ENCODE peak calls at places on chromosomes 6 and 20, in five cellular contexts. One of them, this sample, is unnamed.

GRCh38 chr6:25279748-25280616 is 808 bp downstream of the CARMIL1 start:
- DNase-seq in H1: peak; percentile 87
- DNase-seq in HepG2: peak; percentile 30
- DNase-seq in GM12878: no peak
- DNase-seq in K562: peak; percentile 19
- DNase-seq in this sample: peak; percentile 78

GRCh38 chr20:41355598-41356203 is 10.9 kb downstream of the EMILIN3 start:
- DNase-seq in H1: no peak
- DNase-seq in HepG2: no peak
- DNase-seq in GM12878: no peak
- DNase-seq in K562: no peak
- DNase-seq in this sample: no peak

GRCh38 chr6:38095054-38095453 is 275.5 kb downstream of the ZFAND3 start:
- DNase-seq in H1: no peak
- DNase-seq in HepG2: peak; percentile 26
- DNase-seq in GM12878: no peak
- DNase-seq in K562: no peak
- DNase-seq in this sample: no peak

GRCh38 chr20:10385850-10386544 is 48.0 kb downstream of the MKKS start:
- DNase-seq in H1: no peak
- DNase-seq in HepG2: no peak
- DNase-seq in GM12878: no peak
- DNase-seq in K562: no peak
- DNase-seq in this sample: no peak

GRCh38 chr20:18190466-18191233 is 53.0 kb downstream of the KAT14 start:
- DNase-seq in H1: peak; percentile 53
- DNase-seq in HepG2: no peak
- DNase-seq in GM12878: no peak
- DNase-seq in K562: no peak
- DNase-seq in this sample: peak; percentile 34

GRCh38 chr6:154914288-154914687 is 80.8 kb upstream of the TIAM2 start:
- DNase-seq in H1: no peak
- DNase-seq in HepG2: no peak
- DNase-seq in GM12878: no peak
- DNase-seq in K562: no peak
- DNase-seq in this sample: no peak

GRCh38 chr6:144064402-144064830 is 31.0 kb downstream of the SF3B5 start:
- DNase-seq in H1: peak; percentile 70
- DNase-seq in HepG2: no peak
- DNase-seq in GM12878: no peak
- DNase-seq in K562: peak; percentile 52
- DNase-seq in this sample: peak; percentile 49

GRCh38 chr6:31270788-31271640 is 878 bp downstream of the HLA-C start:
- DNase-seq in H1: peak; percentile 79
- DNase-seq in HepG2: no peak
- DNase-seq in GM12878: no peak
- DNase-seq in K562: no peak
- DNase-seq in this sample: peak; percentile 46

GRCh38 chr6:160146454-160147145 is 25.0 kb downstream of the SLC22A1 start:
- DNase-seq in H1: no peak
- DNase-seq in HepG2: no peak
- DNase-seq in GM12878: no peak
- DNase-seq in K562: no peak
- DNase-seq in this sample: no peak

GRCh38 chr20:103456-103855 is 16.0 kb downstream of the DEFB125 start:
- DNase-seq in H1: no peak
- DNase-seq in HepG2: no peak
- DNase-seq in GM12878: no peak
- DNase-seq in K562: no peak
- DNase-seq in this sample: no peak

GRCh38 chr6:37048851-37049734 is 43.6 kb downstream of the FGD2 start:
- DNase-seq in H1: no peak
- DNase-seq in HepG2: no peak
- DNase-seq in GM12878: peak; percentile 53
- DNase-seq in K562: peak; percentile 63
- DNase-seq in this sample: no peak

GRCh38 chr20:47440857-47441773 is 60.6 kb upstream of the NCOA3 start:
- DNase-seq in H1: no peak
- DNase-seq in HepG2: peak; percentile 45
- DNase-seq in GM12878: no peak
- DNase-seq in K562: no peak
- DNase-seq in this sample: no peak

GRCh38 chr20:46021361-46022359 is 7.4 kb upstream of the SLC12A5 start:
- DNase-seq in H1: peak; percentile 100
- DNase-seq in HepG2: peak; percentile 69
- DNase-seq in GM12878: no peak
- DNase-seq in K562: peak; percentile 93
- DNase-seq in this sample: peak; percentile 98

GRCh38 chr6:112054001-112054400 is at the start of gene CCN6:
- DNase-seq in H1: no peak
- DNase-seq in HepG2: no peak
- DNase-seq in GM12878: no peak
- DNase-seq in K562: no peak
- DNase-seq in this sample: no peak

GRCh38 chr6:11236351-11236750 is 3.9 kb upstream of the NEDD9 start:
- DNase-seq in H1: no peak
- DNase-seq in HepG2: no peak
- DNase-seq in GM12878: peak; percentile 56
- DNase-seq in K562: no peak
- DNase-seq in this sample: no peak

GRCh38 chr20:63519765-63520593 is 586 bp upstream of the PPDPF start:
- DNase-seq in H1: peak; percentile 86
- DNase-seq in HepG2: no peak
- DNase-seq in GM12878: no peak
- DNase-seq in K562: peak; percentile 71
- DNase-seq in this sample: peak; percentile 78

GRCh38 chr6:41271901-41272395 is 14.5 kb downstream of the TREM1 start:
- DNase-seq in H1: peak; percentile 40
- DNase-seq in HepG2: no peak
- DNase-seq in GM12878: no peak
- DNase-seq in K562: no peak
- DNase-seq in this sample: no peak

GRCh38 chr6:68339488-68339887 is 295.6 kb upstream of the ADGRB3 start:
- DNase-seq in H1: no peak
- DNase-seq in HepG2: no peak
- DNase-seq in GM12878: no peak
- DNase-seq in K562: no peak
- DNase-seq in this sample: no peak

GRCh38 chr20:63765082-63765873 is 25.7 kb downstream of the SLC2A4RG start:
- DNase-seq in H1: no peak
- DNase-seq in HepG2: peak; percentile 83
- DNase-seq in GM12878: no peak
- DNase-seq in K562: no peak
- DNase-seq in this sample: no peak

GRCh38 chr6:32183483-32184083 is 470 bp downstream of the AGER start:
- DNase-seq in H1: no peak
- DNase-seq in HepG2: no peak
- DNase-seq in GM12878: no peak
- DNase-seq in K562: no peak
- DNase-seq in this sample: no peak

GRCh38 chr6:72716916-72717315 is 95.1 kb downstream of the KCNQ5 start:
- DNase-seq in H1: no peak
- DNase-seq in HepG2: no peak
- DNase-seq in GM12878: no peak
- DNase-seq in K562: no peak
- DNase-seq in this sample: no peak

GRCh38 chr6:147507162-147508072 is 1.1 kb upstream of the SAMD5 start:
- DNase-seq in H1: peak; percentile 57
- DNase-seq in HepG2: no peak
- DNase-seq in GM12878: no peak
- DNase-seq in K562: no peak
- DNase-seq in this sample: peak; percentile 21
- TF ChIP-seq ATF2 in H1: no peak
- TF ChIP-seq ATF2 in HepG2: no peak
- TF ChIP-seq ATF2 in GM12878: no peak
- TF ChIP-seq ATF2 in K562: no peak
- TF ChIP-seq ATF2 in this sample: no peak

DNA sequence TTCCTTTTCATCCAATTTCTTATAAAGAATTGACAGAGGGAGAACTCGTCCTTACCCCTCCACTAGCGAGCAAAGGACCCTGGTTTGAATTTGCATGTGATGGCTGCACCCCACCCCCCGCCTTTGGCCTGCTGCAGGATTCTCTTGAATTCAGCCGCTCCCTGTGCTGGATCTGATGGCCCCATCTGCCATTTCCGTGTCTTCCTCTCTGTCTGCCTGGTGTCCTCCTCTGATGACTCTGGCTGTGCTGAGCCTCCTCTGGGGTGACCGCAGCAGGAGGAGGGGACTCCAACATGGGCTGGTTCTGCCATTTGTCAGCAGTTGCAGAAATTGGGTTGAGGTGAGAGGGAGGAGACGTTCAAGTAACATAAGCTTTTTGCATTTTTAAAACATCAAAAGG is 188.8 kb downstream of the DLL1 start:
- DNase-seq in H1: no peak
- DNase-seq in HepG2: no peak
- DNase-seq in GM12878: no peak
- DNase-seq in K562: no peak
- DNase-seq in this sample: no peak
- TF ChIP-seq ATF2 in H1: no peak
- TF ChIP-seq ATF2 in HepG2: no peak
- TF ChIP-seq ATF2 in GM12878: no peak
- TF ChIP-seq ATF2 in K562: no peak
- TF ChIP-seq ATF2 in this sample: no peak

GRCh38 chr6:43972915-43973304 is 154.3 kb downstream of the MRPL14 start:
- DNase-seq in H1: no peak
- DNase-seq in HepG2: no peak
- DNase-seq in GM12878: no peak
- DNase-seq in K562: no peak
- DNase-seq in this sample: no peak
- TF ChIP-seq ATF2 in H1: no peak
- TF ChIP-seq ATF2 in HepG2: no peak
- TF ChIP-seq ATF2 in GM12878: no peak
- TF ChIP-seq ATF2 in K562: no peak
- TF ChIP-seq ATF2 in this sample: no peak

DNA sequence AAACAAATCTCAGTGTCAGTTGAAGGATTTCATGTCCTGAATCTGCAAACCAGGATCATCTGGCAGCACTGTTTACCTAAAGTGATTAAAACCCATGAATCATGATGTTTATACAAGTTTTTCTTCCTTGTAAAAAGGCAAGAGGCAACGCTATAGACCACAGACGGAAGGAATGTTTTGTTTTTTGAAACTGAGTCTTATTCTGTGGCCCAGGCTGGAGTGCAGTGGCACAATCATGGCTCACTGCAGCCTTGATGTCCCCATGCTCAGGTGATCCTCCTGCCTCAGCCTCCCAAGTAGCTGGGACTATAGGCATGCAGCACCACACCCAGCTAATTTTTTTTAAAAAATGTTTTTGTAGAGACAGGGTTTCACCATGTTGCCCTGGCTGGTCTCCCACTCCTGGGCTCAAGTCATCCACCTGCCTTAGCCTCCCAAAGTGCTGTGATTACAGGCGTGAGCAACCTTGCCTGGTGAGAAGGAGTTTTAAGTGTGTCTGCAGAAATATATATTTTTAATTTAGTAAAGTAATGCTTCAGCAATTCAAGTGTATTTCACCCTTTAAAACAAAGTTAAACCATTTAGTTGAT is 30.0 kb upstream of the SH3BGRL2 start:
- DNase-seq in H1: no peak
- DNase-seq in HepG2: peak; percentile 42
- DNase-seq in GM12878: no peak
- DNase-seq in K562: no peak
- DNase-seq in this sample: no peak
- TF ChIP-seq ATF2 in H1: no peak
- TF ChIP-seq ATF2 in HepG2: no peak
- TF ChIP-seq ATF2 in GM12878: no peak
- TF ChIP-seq ATF2 in K562: no peak
- TF ChIP-seq ATF2 in this sample: no peak

GRCh38 chr6:157557541-157557940 is 176.6 kb downstream of the ZDHHC14 start:
- DNase-seq in H1: no peak
- DNase-seq in HepG2: no peak
- DNase-seq in GM12878: peak; percentile 91
- DNase-seq in K562: no peak
- DNase-seq in this sample: no peak
- TF ChIP-seq ATF2 in H1: no peak
- TF ChIP-seq ATF2 in HepG2: no peak
- TF ChIP-seq ATF2 in GM12878: peak; percentile 76
- TF ChIP-seq ATF2 in K562: no peak
- TF ChIP-seq ATF2 in this sample: no peak

DNA sequence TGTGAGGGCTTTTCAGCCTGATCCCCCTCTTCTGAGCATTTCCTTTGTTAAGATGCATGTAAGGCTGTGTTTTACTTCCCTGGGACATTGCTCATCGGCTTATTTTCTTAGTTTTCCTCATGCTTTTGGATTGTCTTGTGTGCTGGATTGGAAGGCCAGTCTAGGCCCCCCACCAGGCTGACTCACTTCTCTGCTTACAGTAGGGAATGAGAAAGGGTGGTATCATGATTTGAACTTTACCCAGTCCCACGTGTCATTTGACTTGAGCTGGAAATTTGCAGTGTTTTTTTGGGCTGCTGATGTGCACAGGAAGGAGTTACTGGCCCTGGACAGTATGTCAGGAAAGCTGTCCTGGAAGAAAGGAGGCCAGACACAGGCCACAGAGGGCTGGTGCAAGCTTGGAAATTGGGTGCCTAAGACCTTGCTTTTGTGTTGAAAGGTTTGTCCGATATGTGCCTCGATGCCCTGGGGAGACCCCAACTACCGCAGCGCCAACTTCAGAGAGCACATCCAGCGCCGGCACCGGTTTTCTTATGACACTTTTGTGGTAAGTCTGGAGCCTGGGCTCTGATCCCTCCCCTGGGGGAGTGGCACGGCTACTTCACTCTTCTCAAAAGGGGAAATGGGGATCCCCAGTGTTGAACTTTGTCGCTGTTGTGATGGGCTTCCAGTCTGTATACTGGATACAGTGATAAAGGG is 12.8 kb downstream of the RNF114 start:
- DNase-seq in H1: no peak
- DNase-seq in HepG2: peak; percentile 68
- DNase-seq in GM12878: no peak
- DNase-seq in K562: no peak
- DNase-seq in this sample: no peak
- TF ChIP-seq ATF2 in H1: no peak
- TF ChIP-seq ATF2 in HepG2: no peak
- TF ChIP-seq ATF2 in GM12878: no peak
- TF ChIP-seq ATF2 in K562: no peak
- TF ChIP-seq ATF2 in this sample: no peak